ENCODE peak calls at places on chromosomes 1 and 21, in seven cellular contexts. D is A549, C is H1, E is IMR-90, X is K562, V is SK-N-SH, G is HepG2. Z is an unnamed sample.

GRCh38 chr1:162248854-162249535 is 127.7 kb downstream of the SPATA46 start:
- DNase-seq in D (no peak), C (peak), E (no peak), X (no peak), V (no peak), G (no peak), Z (no peak)

GRCh38 chr1:65527211-65527610 is 106.7 kb downstream of the LEPR start:
- DNase-seq in D (no peak), C (no peak), E (peak), X (no peak), V (peak), G (no peak), Z (no peak)

GRCh38 chr21:39463308-39463707 is 11.5 kb downstream of the SH3BGR start:
- DNase-seq in D (no peak), C (no peak), E (no peak), X (no peak), V (no peak), G (no peak), Z (no peak)

GRCh38 chr1:173827611-173828010 is 2.9 kb upstream of the CENPL start:
- DNase-seq in D (no peak), C (no peak), E (no peak), X (no peak), V (no peak), G (no peak), Z (no peak)

GRCh38 chr21:42413500-42413899 is 9.8 kb downstream of the UBASH3A start:
- DNase-seq in D (no peak), C (no peak), E (no peak), X (no peak), V (no peak), G (no peak), Z (no peak)

GRCh38 chr1:167060141-167061072 is 29.8 kb downstream of the GPA33 start:
- DNase-seq in D (peak), C (peak), E (no peak), X (peak), V (no peak), G (no peak), Z (no peak)

GRCh38 chr1:226046240-226046639 is 16.3 kb upstream of the H3-3A start:
- DNase-seq in D (peak), C (no peak), E (peak), X (no peak), V (no peak), G (peak), Z (no peak)

GRCh38 chr1:165954940-165955339 is 127.5 kb downstream of the UCK2 start:
- DNase-seq in D (no peak), C (no peak), E (peak), X (no peak), V (no peak), G (no peak), Z (no peak)

GRCh38 chr1:113677250-113678158 is 81.8 kb downstream of the PHTF1 start:
- DNase-seq in D (peak), C (no peak), E (peak), X (peak), V (peak), G (peak), Z (no peak)

GRCh38 chr1:116311756-116312691 is 61.0 kb upstream of the ATP1A1 start:
- DNase-seq in D (no peak), C (no peak), E (no peak), X (no peak), V (no peak), G (peak), Z (no peak)

GRCh38 chr1:65146908-65147423 is 1.0 kb upstream of the AK4 start:
- DNase-seq in D (no peak), C (no peak), E (no peak), X (no peak), V (no peak), G (no peak), Z (no peak)

GRCh38 chr1:91799159-91799558 is 86.8 kb downstream of the TGFBR3 start:
- DNase-seq in D (no peak), C (no peak), E (no peak), X (no peak), V (no peak), G (no peak), Z (no peak)

GRCh38 chr21:15138475-15138874 is 73.7 kb upstream of the NRIP1 start:
- DNase-seq in D (no peak), C (no peak), E (no peak), X (no peak), V (no peak), G (no peak), Z (no peak)

GRCh38 chr21:14487490-14488432 is 58.4 kb downstream of the SAMSN1 start:
- DNase-seq in D (no peak), C (no peak), E (no peak), X (no peak), V (no peak), G (no peak), Z (no peak)

GRCh38 chr21:43940672-43941071 is 71.4 kb upstream of the TRAPPC10 start:
- DNase-seq in D (no peak), C (no peak), E (no peak), X (no peak), V (no peak), G (no peak), Z (no peak)

GRCh38 chr1:225677350-225678124 is 24.6 kb upstream of the ENAH start:
- DNase-seq in D (no peak), C (peak), E (no peak), X (no peak), V (no peak), G (no peak), Z (no peak)

GRCh38 chr1:32111040-32111628 is 3.3 kb downstream of the KPNA6 start:
- DNase-seq in D (no peak), C (no peak), E (no peak), X (no peak), V (no peak), G (no peak), Z (peak)

GRCh38 chr1:205355054-205355453 is 1.7 kb downstream of the KLHDC8A start:
- DNase-seq in D (peak), C (no peak), E (no peak), X (no peak), V (no peak), G (no peak), Z (no peak)

GRCh38 chr1:110004583-110004982 is 20.0 kb downstream of the AHCYL1 start:
- DNase-seq in D (no peak), C (no peak), E (no peak), X (no peak), V (no peak), G (no peak), Z (no peak)
- TF ChIP-seq RFX5 in D (no peak), C (no peak), E (no peak), X (no peak), V (no peak), G (no peak), Z (no peak)

GRCh38 chr1:9235123-9235513 is 544 bp downstream of the H6PD start:
- DNase-seq in D (peak), C (no peak), E (peak), X (no peak), V (no peak), G (peak), Z (no peak)
- TF ChIP-seq RFX5 in D (no peak), C (no peak), E (no peak), X (no peak), V (no peak), G (no peak), Z (no peak)

GRCh38 chr1:198212675-198213074 is 55.9 kb downstream of the NEK7 start:
- DNase-seq in D (peak), C (no peak), E (peak), X (no peak), V (no peak), G (no peak), Z (no peak)

GRCh38 chr1:198212126-198212525 is 55.3 kb downstream of the NEK7 start:
- DNase-seq in D (no peak), C (no peak), E (no peak), X (no peak), V (no peak), G (no peak), Z (no peak)

GRCh38 chr1:198214924-198215323 is 58.1 kb downstream of the NEK7 start:
- DNase-seq in D (no peak), C (no peak), E (no peak), X (no peak), V (no peak), G (no peak), Z (no peak)

GRCh38 chr1:198206292-198206691 is 49.5 kb downstream of the NEK7 start:
- DNase-seq in D (no peak), C (no peak), E (no peak), X (no peak), V (no peak), G (no peak), Z (no peak)

DNA sequence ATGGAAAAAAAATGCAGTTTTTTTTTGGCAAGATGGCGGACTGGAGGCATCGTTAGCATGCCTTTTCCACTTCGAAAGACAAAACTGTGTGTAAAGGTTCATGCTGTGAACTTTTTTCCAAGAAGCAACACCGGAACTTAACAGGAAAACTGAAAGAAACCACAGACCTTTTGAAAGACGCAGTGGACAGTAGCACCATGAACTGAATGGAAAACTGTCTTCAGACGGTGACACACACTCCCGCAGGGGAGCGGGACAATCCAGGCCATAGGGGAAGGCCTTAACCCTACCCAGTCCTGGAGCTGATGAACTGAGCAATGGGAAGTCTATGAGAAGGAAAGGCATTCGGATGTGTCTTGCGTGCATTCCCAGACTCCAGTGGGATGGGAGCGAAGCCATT is 54.9 kb downstream of the NEK7 start:
- DNase-seq in D (no peak), C (no peak), E (no peak), X (no peak), V (no peak), G (no peak), Z (no peak)
- TF ChIP-seq RFX5 in D (no peak), C (no peak), E (no peak), X (no peak), V (no peak), G (no peak), Z (no peak)

DNA sequence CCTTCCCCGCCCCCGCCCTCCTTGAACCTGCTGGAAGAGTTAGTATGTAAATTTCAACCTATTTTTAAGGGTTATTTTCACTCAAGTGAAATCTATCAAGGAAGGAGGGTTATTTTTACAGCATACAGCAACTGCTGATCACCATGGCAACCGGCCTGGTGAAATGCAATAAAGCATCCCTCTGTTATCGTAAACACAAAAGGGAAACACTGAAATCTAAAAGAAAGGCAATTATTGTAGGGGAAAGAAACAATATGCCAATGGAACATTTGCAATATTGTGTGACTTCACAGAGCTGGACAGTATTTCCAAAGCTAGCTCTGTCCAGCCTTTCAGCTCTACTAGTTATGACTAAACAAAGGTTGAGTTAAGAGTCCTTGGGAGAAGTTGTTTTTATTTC is 588.3 kb upstream of the PBX1 start:
- DNase-seq in D (no peak), C (no peak), E (no peak), X (no peak), V (no peak), G (no peak), Z (no peak)
- TF ChIP-seq RFX5 in D (no peak), C (no peak), E (no peak), X (no peak), V (no peak), G (no peak), Z (no peak)

GRCh38 chr1:58907398-58907797 is 123.6 kb upstream of the JUN start:
- DNase-seq in D (no peak), C (no peak), E (no peak), X (no peak), V (no peak), G (no peak), Z (no peak)

GRCh38 chr1:58909914-58910681 is 126.3 kb upstream of the JUN start:
- DNase-seq in D (no peak), C (no peak), E (no peak), X (no peak), V (no peak), G (no peak), Z (no peak)

GRCh38 chr1:58908539-58909161 is 124.8 kb upstream of the JUN start:
- DNase-seq in D (no peak), C (no peak), E (peak), X (no peak), V (no peak), G (peak), Z (no peak)

GRCh38 chr1:58911841-58912553 is 128.2 kb upstream of the JUN start:
- DNase-seq in D (no peak), C (no peak), E (no peak), X (no peak), V (no peak), G (no peak), Z (no peak)

GRCh38 chr1:58909162-58909560 is 125.3 kb upstream of the JUN start:
- DNase-seq in D (no peak), C (no peak), E (peak), X (no peak), V (no peak), G (no peak), Z (no peak)
- TF ChIP-seq RFX5 in D (no peak), C (no peak), E (no peak), X (no peak), V (no peak), G (no peak), Z (no peak)

Z was measured in GM12878.